ENCODE peak calls at places on chromosomes 11 and 22, in six cellular contexts. T is HTR-8/SVneo, B is NCI-H774, S is GM12865, V is HT1080, L is foreskin fibroblast. J is an unnamed sample.

GRCh38 chr11:65423516-65424199 is 1.1 kb downstream of the NEAT1 start:
- DNase-seq in T (no peak), B (no peak), S (peak), V (no peak), L (no peak), J (peak)

GRCh38 chr22:38030311-38031133 is 26.7 kb upstream of the PICK1 start:
- DNase-seq in T (no peak), B (no peak), S (no peak), V (no peak), L (no peak), J (no peak)

GRCh38 chr22:38318792-38319773 is 1.9 kb upstream of the CSNK1E start:
- DNase-seq in T (no peak), B (no peak), S (no peak), V (no peak), L (no peak), J (no peak)

GRCh38 chr22:39560127-39560526 is 10.4 kb upstream of the CACNA1I start:
- DNase-seq in T (no peak), B (no peak), S (no peak), V (no peak), L (no peak), J (no peak)

GRCh38 chr11:10108901-10109665 is 184.9 kb downstream of the SBF2 start:
- DNase-seq in T (peak), B (no peak), S (no peak), V (no peak), L (no peak), J (peak)

GRCh38 chr11:101949846-101950245 is 33.5 kb upstream of the ANGPTL5 start:
- DNase-seq in T (no peak), B (no peak), S (no peak), V (no peak), L (no peak), J (no peak)

GRCh38 chr11:37533087-37533486 is 935.1 kb upstream of the RAG2 start:
- DNase-seq in T (no peak), B (no peak), S (no peak), V (no peak), L (no peak), J (no peak)

GRCh38 chr11:31487848-31488247 is 21.6 kb downstream of the IMMP1L start:
- DNase-seq in T (peak), B (no peak), S (peak), V (peak), L (peak), J (no peak)

GRCh38 chr22:38202437-38203089 is 769 bp downstream of the MAFF start:
- DNase-seq in T (no peak), B (no peak), S (peak), V (peak), L (peak), J (peak)

GRCh38 chr11:78420255-78420764 is 2.7 kb upstream of the GAB2 start:
- DNase-seq in T (peak), B (peak), S (peak), V (peak), L (peak), J (peak)

GRCh38 chr22:44685384-44686056 is 16.5 kb upstream of the PRR5 start:
- DNase-seq in T (no peak), B (peak), S (peak), V (peak), L (no peak), J (no peak)

GRCh38 chr11:116732740-116733385 is 39.9 kb downstream of the BUD13 start:
- DNase-seq in T (peak), B (peak), S (peak), V (peak), L (peak), J (peak)

GRCh38 chr11:20102393-20102792 is 57.9 kb downstream of the DBX1 start:
- DNase-seq in T (no peak), B (no peak), S (no peak), V (no peak), L (no peak), J (no peak)

GRCh38 chr22:25551396-25551795 is 13.1 kb upstream of the GRK3 start:
- DNase-seq in T (no peak), B (no peak), S (no peak), V (no peak), L (no peak), J (no peak)

GRCh38 chr11:95308512-95309035 is 77.6 kb upstream of the SESN3 start:
- DNase-seq in T (no peak), B (no peak), S (no peak), V (peak), L (no peak), J (no peak)

J was measured in ovary.